ENCODE peak calls at places on chromosomes 16 and 17, in four cellular contexts. One of them, this sample, is unnamed.

GRCh38 chr16:29126057-29126494 is 141.2 kb downstream of the LAT start:
- DNase-seq in HCT116: no peak
- DNase-seq in H1: no peak
- DNase-seq in SK-N-SH: no peak
- DNase-seq in this sample: no peak

GRCh38 chr17:49787932-49788442 is 494 bp upstream of the KAT7 start:
- DNase-seq in HCT116: no peak
- DNase-seq in H1: no peak
- DNase-seq in SK-N-SH: peak
- DNase-seq in this sample: no peak

GRCh38 chr16:58639836-58640235 is 10.2 kb upstream of the CNOT1 start:
- DNase-seq in HCT116: no peak
- DNase-seq in H1: no peak
- DNase-seq in SK-N-SH: no peak
- DNase-seq in this sample: no peak

GRCh38 chr16:69481901-69482341 is 57.5 kb downstream of the CYB5B start:
- DNase-seq in HCT116: no peak
- DNase-seq in H1: no peak
- DNase-seq in SK-N-SH: no peak
- DNase-seq in this sample: no peak

GRCh38 chr16:66516808-66517585 is 32.9 kb downstream of the TK2 start:
- DNase-seq in HCT116: peak
- DNase-seq in H1: peak
- DNase-seq in SK-N-SH: peak
- DNase-seq in this sample: no peak

GRCh38 chr16:56985288-56985961 is 3.9 kb upstream of the NLRC5 start:
- DNase-seq in HCT116: peak
- DNase-seq in H1: no peak
- DNase-seq in SK-N-SH: no peak
- DNase-seq in this sample: no peak

GRCh38 chr16:7967986-7968509 is 622.3 kb downstream of the TMEM114 start:
- DNase-seq in HCT116: no peak
- DNase-seq in H1: no peak
- DNase-seq in SK-N-SH: no peak
- DNase-seq in this sample: no peak

GRCh38 chr17:81025756-81026155 is 9.2 kb upstream of the BAIAP2 start:
- DNase-seq in HCT116: no peak
- DNase-seq in H1: no peak
- DNase-seq in SK-N-SH: peak
- DNase-seq in this sample: no peak

GRCh38 chr17:33169580-33170285 is 123.4 kb downstream of the ASIC2 start:
- DNase-seq in HCT116: no peak
- DNase-seq in H1: no peak
- DNase-seq in SK-N-SH: no peak
- DNase-seq in this sample: no peak

GRCh38 chr17:60601443-60602384 is 1.7 kb downstream of the PPM1D start:
- DNase-seq in HCT116: peak
- DNase-seq in H1: no peak
- DNase-seq in SK-N-SH: peak
- DNase-seq in this sample: peak

GRCh38 chr17:81322271-81323082 is 27.4 kb upstream of the SLC38A10 start:
- DNase-seq in HCT116: peak
- DNase-seq in H1: no peak
- DNase-seq in SK-N-SH: peak
- DNase-seq in this sample: no peak

GRCh38 chr17:77840156-77840555 is 118.3 kb upstream of the TNRC6C start:
- DNase-seq in HCT116: no peak
- DNase-seq in H1: no peak
- DNase-seq in SK-N-SH: no peak
- DNase-seq in this sample: no peak

GRCh38 chr16:56749806-56750491 is 20.0 kb downstream of the NUP93 start:
- DNase-seq in HCT116: no peak
- DNase-seq in H1: no peak
- DNase-seq in SK-N-SH: no peak
- DNase-seq in this sample: no peak

GRCh38 chr17:65389426-65389825 is 172.0 kb downstream of the AXIN2 start:
- DNase-seq in HCT116: no peak
- DNase-seq in H1: no peak
- DNase-seq in SK-N-SH: no peak
- DNase-seq in this sample: no peak

GRCh38 chr16:88913870-88914269 is 47.4 kb upstream of the PABPN1L start:
- DNase-seq in HCT116: no peak
- DNase-seq in H1: no peak
- DNase-seq in SK-N-SH: no peak
- DNase-seq in this sample: no peak

GRCh38 chr16:85187002-85187401 is 74.7 kb upstream of the CIBAR2 start:
- DNase-seq in HCT116: no peak
- DNase-seq in H1: no peak
- DNase-seq in SK-N-SH: no peak
- DNase-seq in this sample: no peak

GRCh38 chr17:66383353-66383752 is 80.9 kb downstream of the PRKCA start:
- DNase-seq in HCT116: no peak
- DNase-seq in H1: no peak
- DNase-seq in SK-N-SH: peak
- DNase-seq in this sample: no peak

GRCh38 chr17:80374039-80374731 is 40.8 kb upstream of the ENDOV start:
- DNase-seq in HCT116: no peak
- DNase-seq in H1: no peak
- DNase-seq in SK-N-SH: no peak
- DNase-seq in this sample: no peak

GRCh38 chr17:63698886-63699637 is 863 bp downstream of the LIMD2 start:
- DNase-seq in HCT116: no peak
- DNase-seq in H1: no peak
- DNase-seq in SK-N-SH: no peak
- DNase-seq in this sample: no peak
- TF ChIP-seq YY1 in HCT116: no peak
- TF ChIP-seq YY1 in H1: no peak
- TF ChIP-seq YY1 in SK-N-SH: no peak
- TF ChIP-seq YY1 in this sample: no peak

GRCh38 chr16:50137268-50137667 is 15.8 kb upstream of the TENT4B start:
- DNase-seq in HCT116: no peak
- DNase-seq in H1: no peak
- DNase-seq in SK-N-SH: no peak
- DNase-seq in this sample: no peak
- TF ChIP-seq YY1 in HCT116: no peak
- TF ChIP-seq YY1 in H1: no peak
- TF ChIP-seq YY1 in SK-N-SH: no peak
- TF ChIP-seq YY1 in this sample: no peak

DNA sequence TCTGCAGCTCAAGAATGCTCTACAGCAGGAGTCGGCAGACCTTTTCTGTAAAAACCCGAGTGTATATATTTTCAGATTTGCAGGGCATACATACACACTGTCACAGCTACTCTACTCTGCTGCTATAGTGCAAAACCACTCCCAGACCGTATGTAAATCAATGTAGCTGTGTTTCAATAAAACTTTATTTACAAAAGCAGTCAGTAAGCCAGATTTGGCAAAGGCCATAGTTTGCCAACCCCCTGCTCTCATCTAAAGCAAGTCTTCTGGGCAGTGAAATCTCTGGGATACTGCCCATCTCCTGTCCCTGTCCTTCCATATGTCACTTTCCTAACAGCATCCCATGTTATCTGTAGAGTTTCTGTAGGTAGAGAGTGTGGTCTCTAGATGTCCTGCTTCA is 57.2 kb upstream of the GSG1L start:
- DNase-seq in HCT116: no peak
- DNase-seq in H1: no peak
- DNase-seq in SK-N-SH: no peak
- DNase-seq in this sample: no peak
- TF ChIP-seq YY1 in HCT116: no peak
- TF ChIP-seq YY1 in H1: no peak
- TF ChIP-seq YY1 in SK-N-SH: no peak
- TF ChIP-seq YY1 in this sample: no peak

GRCh38 chr16:72311426-72311825 is 139.5 kb upstream of the PMFBP1 start:
- DNase-seq in HCT116: no peak
- DNase-seq in H1: no peak
- DNase-seq in SK-N-SH: no peak
- DNase-seq in this sample: no peak

GRCh38 chr16:72312862-72313261 is 140.9 kb upstream of the PMFBP1 start:
- DNase-seq in HCT116: no peak
- DNase-seq in H1: no peak
- DNase-seq in SK-N-SH: no peak
- DNase-seq in this sample: no peak

GRCh38 chr16:72313903-72314302 is 141.9 kb upstream of the PMFBP1 start:
- DNase-seq in HCT116: no peak
- DNase-seq in H1: no peak
- DNase-seq in SK-N-SH: no peak
- DNase-seq in this sample: no peak

GRCh38 chr16:72317378-72317777 is 145.4 kb upstream of the PMFBP1 start:
- DNase-seq in HCT116: no peak
- DNase-seq in H1: no peak
- DNase-seq in SK-N-SH: no peak
- DNase-seq in this sample: no peak
- TF ChIP-seq YY1 in HCT116: no peak
- TF ChIP-seq YY1 in H1: no peak
- TF ChIP-seq YY1 in SK-N-SH: no peak
- TF ChIP-seq YY1 in this sample: no peak

GRCh38 chr17:1362964-1363363 is 37.1 kb downstream of the YWHAE start:
- DNase-seq in HCT116: no peak
- DNase-seq in H1: no peak
- DNase-seq in SK-N-SH: no peak
- DNase-seq in this sample: no peak
- TF ChIP-seq YY1 in HCT116: no peak
- TF ChIP-seq YY1 in H1: no peak
- TF ChIP-seq YY1 in SK-N-SH: no peak
- TF ChIP-seq YY1 in this sample: no peak

GRCh38 chr17:5226940-5227878 is 7.5 kb downstream of the SCIMP start:
- DNase-seq in HCT116: no peak
- DNase-seq in H1: no peak
- DNase-seq in SK-N-SH: no peak
- DNase-seq in this sample: no peak

GRCh38 chr17:5220074-5220473 is 14.6 kb downstream of the SCIMP start:
- DNase-seq in HCT116: no peak
- DNase-seq in H1: no peak
- DNase-seq in SK-N-SH: no peak
- DNase-seq in this sample: no peak

GRCh38 chr17:5225668-5226457 is 8.8 kb downstream of the SCIMP start:
- DNase-seq in HCT116: no peak
- DNase-seq in H1: no peak
- DNase-seq in SK-N-SH: no peak
- DNase-seq in this sample: no peak
- TF ChIP-seq YY1 in HCT116: no peak
- TF ChIP-seq YY1 in H1: no peak
- TF ChIP-seq YY1 in SK-N-SH: no peak
- TF ChIP-seq YY1 in this sample: no peak

GRCh38 chr17:2158011-2158410 is 103.1 kb downstream of the HIC1 start:
- DNase-seq in HCT116: no peak
- DNase-seq in H1: no peak
- DNase-seq in SK-N-SH: no peak
- DNase-seq in this sample: no peak
- TF ChIP-seq YY1 in HCT116: no peak
- TF ChIP-seq YY1 in H1: no peak
- TF ChIP-seq YY1 in SK-N-SH: no peak
- TF ChIP-seq YY1 in this sample: no peak

DNA sequence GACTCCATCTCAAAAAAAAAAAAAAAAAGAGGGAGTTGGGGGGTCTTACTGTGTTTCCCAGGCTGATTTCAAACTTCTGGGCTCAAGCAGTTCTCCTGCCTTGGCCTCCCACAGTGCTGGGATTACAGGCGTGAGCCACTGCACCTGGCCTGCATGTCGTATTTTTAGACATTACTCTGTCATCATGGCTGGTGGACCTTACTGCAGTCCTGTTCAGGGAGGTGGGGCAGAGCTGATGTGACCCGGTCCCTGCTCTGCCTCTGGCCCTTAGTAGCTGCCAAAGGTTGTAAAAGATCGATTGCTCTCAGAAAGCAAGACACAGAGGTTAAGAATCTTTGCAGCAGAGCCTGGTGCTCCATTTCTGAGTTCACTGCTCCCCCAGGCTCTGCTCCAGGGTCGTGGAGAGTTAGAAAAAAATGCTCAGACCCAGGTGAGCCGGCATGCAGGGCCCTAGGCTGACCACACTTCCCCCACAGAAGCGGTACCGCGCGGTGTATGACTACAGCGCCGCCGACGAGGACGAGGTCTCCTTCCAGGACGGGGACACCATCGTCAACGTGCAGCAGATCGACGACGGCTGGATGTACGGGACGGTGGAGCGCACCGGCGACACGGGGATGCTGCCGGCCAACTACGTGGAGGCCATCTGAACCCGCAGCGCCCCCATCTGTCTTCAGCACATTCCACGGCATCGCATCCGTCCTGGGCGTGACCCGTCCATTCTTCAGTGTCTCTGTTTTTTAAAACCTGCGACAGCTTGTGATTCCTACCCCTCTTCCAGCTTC is 7.1 kb upstream of the LASP1NB start:
- DNase-seq in HCT116: no peak
- DNase-seq in H1: no peak
- DNase-seq in SK-N-SH: no peak
- DNase-seq in this sample: no peak
- TF ChIP-seq YY1 in HCT116: no peak
- TF ChIP-seq YY1 in H1: no peak
- TF ChIP-seq YY1 in SK-N-SH: no peak
- TF ChIP-seq YY1 in this sample: no peak

This sample was measured in NT2/D1.